ENCODE peak calls at places on chromosomes 6 and 20, in five cellular contexts. One of them, this sample, is unnamed.
A peak's percentile ranks its signal among the peaks of the same experiment; 100 is the strongest.

GRCh38 chr6:133242761-133243590 is 1.8 kb downstream of the EYA4 start:
- DNase-seq in hepatocyte: no peak
- DNase-seq in GM12864: no peak
- DNase-seq in Peyer's patch: no peak
- DNase-seq in epithelial cell of esophagus: peak; percentile 13
- DNase-seq in this sample: no peak

GRCh38 chr6:79203753-79204253 is 30.7 kb downstream of the HMGN3 start:
- DNase-seq in Peyer's patch: no peak
- DNase-seq in GM12864: no peak
- DNase-seq in hepatocyte: no peak
- DNase-seq in epithelial cell of esophagus: no peak
- DNase-seq in this sample: no peak

GRCh38 chr20:23782366-23782983 is 31.7 kb upstream of the CST1 start:
- DNase-seq in Peyer's patch: no peak
- DNase-seq in epithelial cell of esophagus: peak; percentile 31
- DNase-seq in GM12864: no peak
- DNase-seq in hepatocyte: peak; percentile 57
- DNase-seq in this sample: no peak

GRCh38 chr6:33126101-33126714 is 50.4 kb downstream of the HLA-DPB1 start:
- DNase-seq in epithelial cell of esophagus: peak; percentile 48
- DNase-seq in Peyer's patch: peak; percentile 89
- DNase-seq in hepatocyte: peak; percentile 62
- DNase-seq in GM12864: no peak
- DNase-seq in this sample: no peak

GRCh38 chr20:1945134-1945618 is 48.7 kb downstream of the PDYN start:
- DNase-seq in GM12864: no peak
- DNase-seq in hepatocyte: peak; percentile 28
- DNase-seq in epithelial cell of esophagus: peak; percentile 22
- DNase-seq in Peyer's patch: peak; percentile 65
- DNase-seq in this sample: peak; percentile 95

GRCh38 chr6:43922423-43923375 is 152.7 kb downstream of the VEGFA start:
- DNase-seq in epithelial cell of esophagus: no peak
- DNase-seq in hepatocyte: no peak
- DNase-seq in Peyer's patch: no peak
- DNase-seq in GM12864: no peak
- DNase-seq in this sample: no peak

GRCh38 chr20:2485662-2486061 is 15.1 kb upstream of the SNRPB start:
- DNase-seq in hepatocyte: no peak
- DNase-seq in Peyer's patch: no peak
- DNase-seq in GM12864: no peak
- DNase-seq in epithelial cell of esophagus: no peak
- DNase-seq in this sample: no peak

GRCh38 chr6:129289442-129289841 is 406.5 kb downstream of the LAMA2 start:
- DNase-seq in hepatocyte: no peak
- DNase-seq in Peyer's patch: no peak
- DNase-seq in GM12864: no peak
- DNase-seq in epithelial cell of esophagus: no peak
- DNase-seq in this sample: no peak

GRCh38 chr6:81380718-81381338 is 371.7 kb downstream of the TENT5A start:
- DNase-seq in GM12864: no peak
- DNase-seq in Peyer's patch: no peak
- DNase-seq in epithelial cell of esophagus: no peak
- DNase-seq in hepatocyte: peak; percentile 20
- DNase-seq in this sample: no peak

GRCh38 chr20:38200646-38201045 is 35.6 kb upstream of the TGM2 start:
- DNase-seq in epithelial cell of esophagus: no peak
- DNase-seq in Peyer's patch: peak; percentile 26
- DNase-seq in hepatocyte: no peak
- DNase-seq in GM12864: no peak
- DNase-seq in this sample: no peak

GRCh38 chr6:163346529-163346961 is 68.0 kb upstream of the QKI start:
- DNase-seq in hepatocyte: no peak
- DNase-seq in GM12864: no peak
- DNase-seq in Peyer's patch: no peak
- DNase-seq in epithelial cell of esophagus: no peak
- DNase-seq in this sample: no peak

GRCh38 chr6:166958926-166959861 is 2.8 kb upstream of the RNASET2 start:
- DNase-seq in Peyer's patch: peak; percentile 88
- DNase-seq in epithelial cell of esophagus: no peak
- DNase-seq in GM12864: peak; percentile 81
- DNase-seq in hepatocyte: no peak
- DNase-seq in this sample: peak; percentile 77

GRCh38 chr6:144585217-144585814 is 300.2 kb downstream of the UTRN start:
- DNase-seq in GM12864: no peak
- DNase-seq in Peyer's patch: no peak
- DNase-seq in hepatocyte: peak; percentile 34
- DNase-seq in epithelial cell of esophagus: peak; percentile 59
- DNase-seq in this sample: peak; percentile 41

GRCh38 chr20:47113362-47114118 is 218.9 kb downstream of the EYA2 start:
- DNase-seq in GM12864: no peak
- DNase-seq in Peyer's patch: no peak
- DNase-seq in hepatocyte: no peak
- DNase-seq in epithelial cell of esophagus: no peak
- DNase-seq in this sample: no peak

GRCh38 chr20:53292347-53292746 is 301.3 kb downstream of the ZNF217 start:
- DNase-seq in Peyer's patch: no peak
- DNase-seq in GM12864: no peak
- DNase-seq in hepatocyte: no peak
- DNase-seq in epithelial cell of esophagus: no peak
- DNase-seq in this sample: no peak

GRCh38 chr6:79170915-79171314 is 63.6 kb downstream of the HMGN3 start:
- DNase-seq in epithelial cell of esophagus: peak; percentile 87
- DNase-seq in hepatocyte: no peak
- DNase-seq in GM12864: no peak
- DNase-seq in Peyer's patch: no peak
- DNase-seq in this sample: no peak

GRCh38 chr6:84549912-84550311 is 214.5 kb downstream of the TBX18 start:
- DNase-seq in epithelial cell of esophagus: no peak
- DNase-seq in hepatocyte: peak; percentile 19
- DNase-seq in GM12864: no peak
- DNase-seq in Peyer's patch: no peak
- DNase-seq in this sample: no peak

GRCh38 chr6:74115674-74116073 is 419.7 kb downstream of the CD109 start:
- DNase-seq in GM12864: no peak
- DNase-seq in hepatocyte: no peak
- DNase-seq in Peyer's patch: no peak
- DNase-seq in epithelial cell of esophagus: peak; percentile 46
- DNase-seq in this sample: no peak

GRCh38 chr6:138403324-138403800 is 661 bp upstream of the HEBP2 start:
- DNase-seq in GM12864: no peak
- DNase-seq in hepatocyte: peak; percentile 69
- DNase-seq in Peyer's patch: peak; percentile 69
- DNase-seq in epithelial cell of esophagus: no peak
- DNase-seq in this sample: peak; percentile 14

GRCh38 chr6:156359912-156360311 is 417.3 kb upstream of the ARID1B start:
- DNase-seq in GM12864: no peak
- DNase-seq in epithelial cell of esophagus: no peak
- DNase-seq in Peyer's patch: no peak
- DNase-seq in hepatocyte: no peak
- DNase-seq in this sample: no peak

GRCh38 chr20:48202774-48203173 is 417.5 kb upstream of the SULF2 start:
- DNase-seq in Peyer's patch: no peak
- DNase-seq in GM12864: no peak
- DNase-seq in epithelial cell of esophagus: no peak
- DNase-seq in hepatocyte: no peak
- DNase-seq in this sample: no peak

GRCh38 chr6:106574729-106575458 is 54.4 kb downstream of the RTN4IP1 start:
- DNase-seq in hepatocyte: peak; percentile 45
- DNase-seq in GM12864: no peak
- DNase-seq in Peyer's patch: no peak
- DNase-seq in epithelial cell of esophagus: peak; percentile 36
- DNase-seq in this sample: no peak

GRCh38 chr6:137872071-137872470 is 5.0 kb downstream of the TNFAIP3 start:
- DNase-seq in epithelial cell of esophagus: peak; percentile 55
- DNase-seq in hepatocyte: no peak
- DNase-seq in Peyer's patch: no peak
- DNase-seq in GM12864: no peak
- DNase-seq in this sample: no peak

GRCh38 chr6:43887340-43887858 is 117.4 kb downstream of the VEGFA start:
- DNase-seq in Peyer's patch: no peak
- DNase-seq in hepatocyte: no peak
- DNase-seq in epithelial cell of esophagus: no peak
- DNase-seq in GM12864: no peak
- DNase-seq in this sample: peak; percentile 47

GRCh38 chr6:89122625-89123024 is 4.8 kb upstream of the SRSF12 start:
- DNase-seq in GM12864: no peak
- DNase-seq in Peyer's patch: no peak
- DNase-seq in epithelial cell of esophagus: peak; percentile 56
- DNase-seq in hepatocyte: peak; percentile 65
- DNase-seq in this sample: no peak

GRCh38 chr6:153084393-153084792 is 46.7 kb downstream of the RGS17 start:
- DNase-seq in hepatocyte: no peak
- DNase-seq in epithelial cell of esophagus: peak; percentile 41
- DNase-seq in Peyer's patch: no peak
- DNase-seq in GM12864: no peak
- DNase-seq in this sample: no peak

GRCh38 chr6:119479860-119480655 is 130.5 kb upstream of the MAN1A1 start:
- DNase-seq in hepatocyte: peak; percentile 56
- DNase-seq in GM12864: no peak
- DNase-seq in Peyer's patch: no peak
- DNase-seq in epithelial cell of esophagus: peak; percentile 74
- DNase-seq in this sample: no peak

GRCh38 chr20:6231551-6231950 is 108.7 kb upstream of the FERMT1 start:
- DNase-seq in hepatocyte: no peak
- DNase-seq in epithelial cell of esophagus: peak; percentile 53
- DNase-seq in GM12864: no peak
- DNase-seq in Peyer's patch: no peak
- DNase-seq in this sample: no peak

GRCh38 chr20:3995067-3995748 is 20.1 kb downstream of the RNF24 start:
- DNase-seq in GM12864: no peak
- DNase-seq in epithelial cell of esophagus: peak; percentile 53
- DNase-seq in Peyer's patch: no peak
- DNase-seq in hepatocyte: no peak
- DNase-seq in this sample: no peak

GRCh38 chr6:47484616-47485015 is 7.0 kb downstream of the CD2AP start:
- DNase-seq in hepatocyte: peak; percentile 16
- DNase-seq in Peyer's patch: no peak
- DNase-seq in epithelial cell of esophagus: peak; percentile 87
- DNase-seq in GM12864: no peak
- DNase-seq in this sample: no peak

DNA sequence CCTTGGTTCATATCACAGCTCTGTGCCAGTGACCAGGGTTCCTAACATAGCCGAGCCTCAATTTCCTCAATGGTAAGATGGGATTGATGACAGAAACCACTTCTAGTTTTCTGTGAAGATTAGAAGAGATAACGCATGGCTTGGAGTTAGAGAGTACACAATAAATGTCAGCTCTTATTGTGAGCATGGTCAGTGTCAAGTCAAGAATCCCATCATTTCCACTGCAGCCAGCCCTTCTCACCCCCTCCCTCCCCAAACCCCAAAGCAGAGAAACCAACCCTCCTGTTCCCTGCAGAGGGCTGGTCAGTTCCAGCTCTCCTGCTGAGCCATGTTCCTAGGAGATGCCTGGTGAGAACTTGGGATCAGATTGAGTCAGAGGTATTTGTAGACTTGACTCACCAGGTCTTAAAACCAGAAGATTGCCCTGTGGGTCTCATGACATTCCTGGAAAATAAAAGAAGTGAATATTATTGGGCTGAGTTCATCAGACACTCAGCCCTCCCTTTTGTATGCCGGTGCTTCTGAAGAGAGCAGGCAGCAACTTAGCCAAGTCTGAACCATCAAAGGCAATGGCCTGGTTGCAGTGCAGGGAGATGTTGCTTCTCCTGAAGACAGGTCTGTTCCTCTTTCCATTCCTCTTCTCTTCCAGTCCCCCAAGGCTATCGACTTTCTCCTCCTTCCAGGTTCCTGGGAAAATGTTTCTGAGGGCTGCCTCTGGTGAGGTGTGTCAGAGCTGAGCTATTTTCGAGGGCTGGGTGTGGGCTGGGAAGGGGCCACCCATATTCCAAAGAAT is 278.1 kb upstream of the SUPT3H start:
- DNase-seq in GM12864: no peak
- DNase-seq in epithelial cell of esophagus: peak; percentile 98
- DNase-seq in hepatocyte: peak; percentile 59
- DNase-seq in Peyer's patch: no peak
- DNase-seq in this sample: no peak
- H3K4me3 ChIP-seq in GM12864: no peak overlapping the region
- H3K4me3 ChIP-seq in epithelial cell of esophagus: no peak overlapping the region
- H3K4me3 ChIP-seq in hepatocyte: no peak overlapping the region
- H3K4me3 ChIP-seq in Peyer's patch: no peak overlapping the region
- H3K4me3 ChIP-seq in this sample: no peak overlapping the region

GRCh38 chr6:142213402-142213801 is 66.3 kb downstream of the VTA1 start:
- DNase-seq in GM12864: no peak
- DNase-seq in Peyer's patch: no peak
- DNase-seq in epithelial cell of esophagus: no peak
- DNase-seq in hepatocyte: no peak
- DNase-seq in this sample: no peak

GRCh38 chr6:142207265-142207877 is 60.3 kb downstream of the VTA1 start:
- DNase-seq in GM12864: peak; percentile 13
- DNase-seq in epithelial cell of esophagus: peak; percentile 68
- DNase-seq in hepatocyte: peak; percentile 51
- DNase-seq in Peyer's patch: peak; percentile 66
- DNase-seq in this sample: peak; percentile 40

GRCh38 chr6:142210606-142211005 is 63.5 kb downstream of the VTA1 start:
- DNase-seq in Peyer's patch: no peak
- DNase-seq in epithelial cell of esophagus: no peak
- DNase-seq in hepatocyte: no peak
- DNase-seq in GM12864: no peak
- DNase-seq in this sample: no peak
- TF ChIP-seq CTCF in Peyer's patch: no peak
- TF ChIP-seq CTCF in epithelial cell of esophagus: no peak
- TF ChIP-seq CTCF in hepatocyte: no peak
- TF ChIP-seq CTCF in GM12864: no peak
- TF ChIP-seq CTCF in this sample: no peak

DNA sequence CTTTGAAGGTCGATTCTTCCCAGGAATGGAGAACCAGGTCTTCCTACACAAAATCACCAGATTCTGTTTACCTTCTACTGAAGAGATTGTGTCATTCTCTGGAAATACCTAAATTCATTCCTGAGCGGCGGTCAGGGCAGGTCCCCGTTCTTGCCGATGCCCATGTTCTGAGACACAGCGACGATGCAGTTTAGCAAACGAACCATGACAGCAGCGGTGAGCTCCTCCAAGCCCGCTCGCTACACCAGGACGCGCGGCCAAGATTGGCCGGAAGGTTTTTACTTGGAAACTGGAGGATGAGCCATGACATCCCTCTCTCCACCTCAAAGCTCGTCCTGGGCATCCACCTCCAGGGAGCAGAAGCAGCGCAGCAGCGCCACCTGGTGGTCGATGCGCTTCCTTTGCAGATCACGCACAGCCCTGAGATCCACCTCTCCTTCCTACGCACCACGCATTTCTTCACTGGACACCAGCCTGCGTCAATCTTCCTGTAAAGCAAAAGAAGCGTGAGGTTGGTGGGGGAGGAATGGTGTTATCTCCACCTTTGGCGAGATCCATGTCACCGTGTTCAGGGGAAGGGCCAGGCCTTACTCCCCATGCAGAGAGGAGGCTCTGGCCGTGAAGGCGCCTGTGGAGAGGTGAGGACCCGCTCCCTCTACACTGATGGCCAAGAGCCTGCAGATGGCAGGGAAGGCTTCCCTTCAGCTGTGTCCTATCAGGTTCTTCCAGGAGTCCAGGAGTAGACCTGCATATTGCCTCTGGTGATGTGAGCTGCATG is 9.9 kb upstream of the HLA-B start:
- DNase-seq in Peyer's patch: peak; percentile 94
- DNase-seq in GM12864: peak; percentile 68
- DNase-seq in hepatocyte: peak; percentile 95
- DNase-seq in epithelial cell of esophagus: peak; percentile 90
- DNase-seq in this sample: peak; percentile 75
- H3K4me3 ChIP-seq in Peyer's patch: peak overlapping the region; percentile 48
- H3K4me3 ChIP-seq in GM12864: peak overlapping the region; percentile 48
- H3K4me3 ChIP-seq in hepatocyte: no peak overlapping the region
- H3K4me3 ChIP-seq in epithelial cell of esophagus: no peak overlapping the region
- H3K4me3 ChIP-seq in this sample: peak overlapping the region; percentile 36

GRCh38 chr20:25083141-25083772 is 1.3 kb upstream of the VSX1 start:
- DNase-seq in Peyer's patch: no peak
- DNase-seq in GM12864: no peak
- DNase-seq in epithelial cell of esophagus: no peak
- DNase-seq in hepatocyte: no peak
- DNase-seq in this sample: no peak
- TF ChIP-seq CTCF in Peyer's patch: no peak
- TF ChIP-seq CTCF in GM12864: no peak
- TF ChIP-seq CTCF in epithelial cell of esophagus: no peak
- TF ChIP-seq CTCF in hepatocyte: no peak
- TF ChIP-seq CTCF in this sample: no peak